ENCODE peak calls at places on chromosomes 11 and 22, in nine cellular contexts. T, V, O, A, I, Q, U, R and N are unnamed samples. For H3K27me3, the result is how much of the 10 kb centered on the place peaks cover.

GRCh38 chr22:43625242-43625641 is 186.9 kb downstream of the EFCAB6 start:
- DNase-seq in T (no peak), V (no peak), O (no peak), A (no peak), I (no peak), Q (no peak), U (no peak), R (no peak), N (no peak)

GRCh38 chr11:833114-833791 is 501 bp downstream of the CD151 start:
- DNase-seq in T (no peak), V (no peak), O (no peak), A (peak), I (no peak), Q (no peak), U (peak), R (no peak), N (peak)

GRCh38 chr11:121687961-121688566 is 235.3 kb upstream of the SORL1-AS1 start:
- DNase-seq in T (peak), V (no peak), O (no peak), A (no peak), I (no peak), Q (peak), U (no peak), R (peak), N (no peak)

GRCh38 chr11:65102142-65103095 is 6.4 kb downstream of the VPS51 start:
- DNase-seq in T (no peak), V (no peak), O (no peak), A (no peak), I (no peak), Q (no peak), U (no peak), R (no peak), N (no peak)

GRCh38 chr22:44380716-44381500 is 68.2 kb upstream of the SHISAL1 start:
- DNase-seq in T (no peak), V (no peak), O (no peak), A (no peak), I (no peak), Q (no peak), U (no peak), R (no peak), N (no peak)

GRCh38 chr22:37060801-37061610 is 9.5 kb downstream of the KCTD17 start:
- DNase-seq in T (no peak), V (no peak), O (no peak), A (no peak), I (no peak), Q (no peak), U (no peak), R (no peak), N (no peak)

GRCh38 chr11:44659641-44660040 is 67.1 kb upstream of the TSPAN18 start:
- DNase-seq in T (no peak), V (no peak), O (peak), A (peak), I (peak), Q (peak), U (peak), R (no peak), N (no peak)

GRCh38 chr22:24156146-24156914 is 25.0 kb upstream of the SUSD2 start:
- DNase-seq in T (no peak), V (no peak), O (peak), A (no peak), I (no peak), Q (peak), U (peak), R (no peak), N (peak)

GRCh38 chr22:22395230-22395629 is 113.3 kb downstream of the ZNF280B start:
- DNase-seq in T (no peak), V (no peak), O (no peak), A (no peak), I (no peak), Q (no peak), U (no peak), R (no peak), N (no peak)

GRCh38 chr22:50540352-50540751 is 5.3 kb upstream of the KLHDC7B start:
- DNase-seq in T (no peak), V (no peak), O (no peak), A (no peak), I (no peak), Q (no peak), U (no peak), R (no peak), N (no peak)

GRCh38 chr22:50271519-50271970 is 1.4 kb upstream of the MAPK11 start:
- DNase-seq in T (no peak), V (no peak), O (peak), A (peak), I (no peak), Q (peak), U (peak), R (peak), N (peak)

GRCh38 chr11:67627788-67628624 is 1.7 kb downstream of the NUDT8 start:
- DNase-seq in T (no peak), V (peak), O (no peak), A (peak), I (no peak), Q (no peak), U (no peak), R (peak), N (no peak)

GRCh38 chr11:2209900-2210321 is 38.3 kb upstream of the TH start:
- DNase-seq in T (no peak), V (no peak), O (no peak), A (peak), I (no peak), Q (peak), U (no peak), R (no peak), N (no peak)

GRCh38 chr11:125351868-125352250 is 144.2 kb downstream of the FEZ1 start:
- DNase-seq in T (no peak), V (no peak), O (no peak), A (no peak), I (no peak), Q (no peak), U (no peak), R (no peak), N (no peak)

GRCh38 chr22:38681784-38682335 is at the start of gene TOMM22:
- DNase-seq in T (no peak), V (peak), O (peak), A (peak), I (peak), Q (peak), U (peak), R (peak), N (peak)

GRCh38 chr11:65505434-65506315 is 6.8 kb downstream of the MALAT1 start:
- DNase-seq in T (no peak), V (no peak), O (peak), A (no peak), I (no peak), Q (no peak), U (no peak), R (peak), N (peak)

GRCh38 chr11:1371026-1371325 is 18.8 kb upstream of the BRSK2 start:
- DNase-seq in T (no peak), V (no peak), O (no peak), A (no peak), I (no peak), Q (no peak), U (no peak), R (no peak), N (no peak)

GRCh38 chr11:37286890-37287289 is 688.9 kb upstream of the RAG2 start:
- DNase-seq in T (no peak), V (no peak), O (no peak), A (no peak), I (no peak), Q (no peak), U (no peak), R (no peak), N (no peak)

GRCh38 chr22:24428751-24429410 is 1.5 kb downstream of the ADORA2A start:
- DNase-seq in T (no peak), V (no peak), O (no peak), A (no peak), I (no peak), Q (no peak), U (no peak), R (no peak), N (no peak)

GRCh38 chr22:39932918-39933649 is 27.1 kb upstream of the TMA7B start:
- DNase-seq in T (no peak), V (no peak), O (no peak), A (no peak), I (no peak), Q (no peak), U (peak), R (peak), N (peak)

GRCh38 chr11:36218283-36218921 is 70.8 kb downstream of the COMMD9 start:
- DNase-seq in T (no peak), V (no peak), O (no peak), A (no peak), I (no peak), Q (no peak), U (no peak), R (no peak), N (no peak)

GRCh38 chr22:28016781-28017557 is 97.9 kb upstream of the PITPNB start:
- DNase-seq in T (no peak), V (peak), O (no peak), A (peak), I (no peak), Q (no peak), U (peak), R (no peak), N (no peak)

GRCh38 chr11:77127969-77128691 is at the start of gene MYO7A:
- DNase-seq in T (no peak), V (no peak), O (peak), A (peak), I (no peak), Q (peak), U (peak), R (peak), N (no peak)

GRCh38 chr11:123064268-123064657 is 2.3 kb upstream of the HSPA8 start:
- DNase-seq in T (no peak), V (no peak), O (no peak), A (no peak), I (no peak), Q (no peak), U (no peak), R (no peak), N (no peak)

GRCh38 chr11:117075186-117075585 is 23.0 kb downstream of the SIK3 start:
- DNase-seq in T (no peak), V (no peak), O (no peak), A (no peak), I (no peak), Q (no peak), U (no peak), R (no peak), N (no peak)

GRCh38 chr11:126637800-126638175 is 282.3 kb downstream of the ST3GAL4 start:
- DNase-seq in T (peak), V (no peak), O (no peak), A (no peak), I (no peak), Q (no peak), U (no peak), R (peak), N (no peak)

GRCh38 chr22:31927562-31927961 is 16.8 kb upstream of the YWHAH start:
- DNase-seq in T (no peak), V (no peak), O (no peak), A (no peak), I (no peak), Q (no peak), U (no peak), R (no peak), N (no peak)

GRCh38 chr11:65530157-65530496 is 5.2 kb downstream of the SCYL1 start:
- DNase-seq in T (no peak), V (no peak), O (no peak), A (no peak), I (no peak), Q (no peak), U (no peak), R (peak), N (no peak)

GRCh38 chr11:17117262-17117661 is 39.8 kb upstream of the RPS13 start:
- DNase-seq in T (no peak), V (no peak), O (no peak), A (no peak), I (no peak), Q (no peak), U (no peak), R (no peak), N (no peak)

GRCh38 chr11:95768521-95768920 is 21.1 kb downstream of the FAM76B start:
- DNase-seq in T (no peak), V (no peak), O (no peak), A (no peak), I (no peak), Q (no peak), U (no peak), R (peak), N (no peak)

GRCh38 chr22:44051961-44052360 is 27.9 kb downstream of the PARVB start:
- DNase-seq in T (no peak), V (no peak), O (no peak), A (no peak), I (no peak), Q (no peak), U (no peak), R (peak), N (no peak)

GRCh38 chr11:78884761-78885160 is 310.1 kb upstream of the NARS2 start:
- DNase-seq in T (no peak), V (no peak), O (no peak), A (no peak), I (no peak), Q (no peak), U (no peak), R (no peak), N (no peak)
- H3K27me3 ChIP-seq in T (under half), V (under half), O (under half), A (under half), I (under half), Q (under half), U (under half), R (under half), N (under half)

DNA sequence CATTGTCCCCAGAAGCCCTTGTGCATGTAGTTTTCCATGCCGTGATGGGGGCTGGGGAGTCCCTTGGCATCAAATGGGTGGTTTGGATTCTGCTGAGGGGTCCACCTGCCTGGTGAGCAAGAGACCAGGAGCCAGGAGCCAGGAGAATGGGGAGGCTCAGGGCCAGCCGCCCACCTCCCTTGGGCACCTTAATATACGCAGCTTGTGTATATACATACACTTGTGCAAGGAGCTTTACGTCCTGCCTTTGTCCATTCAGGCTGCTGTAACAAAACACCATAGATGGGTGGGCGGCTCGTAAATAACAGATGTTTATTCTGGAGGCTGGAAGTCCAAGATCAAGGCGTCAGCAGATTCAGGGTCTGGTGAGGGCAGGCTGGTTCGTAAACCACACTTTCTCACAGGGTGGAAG is 62.5 kb downstream of the SMIM38 start:
- DNase-seq in T (no peak), V (no peak), O (no peak), A (no peak), I (no peak), Q (peak), U (no peak), R (no peak), N (no peak)
- H3K4me3 ChIP-seq in T (no peak), V (no peak), O (no peak), A (no peak), I (no peak), Q (no peak), U (no peak), R (no peak), N (no peak)

DNA sequence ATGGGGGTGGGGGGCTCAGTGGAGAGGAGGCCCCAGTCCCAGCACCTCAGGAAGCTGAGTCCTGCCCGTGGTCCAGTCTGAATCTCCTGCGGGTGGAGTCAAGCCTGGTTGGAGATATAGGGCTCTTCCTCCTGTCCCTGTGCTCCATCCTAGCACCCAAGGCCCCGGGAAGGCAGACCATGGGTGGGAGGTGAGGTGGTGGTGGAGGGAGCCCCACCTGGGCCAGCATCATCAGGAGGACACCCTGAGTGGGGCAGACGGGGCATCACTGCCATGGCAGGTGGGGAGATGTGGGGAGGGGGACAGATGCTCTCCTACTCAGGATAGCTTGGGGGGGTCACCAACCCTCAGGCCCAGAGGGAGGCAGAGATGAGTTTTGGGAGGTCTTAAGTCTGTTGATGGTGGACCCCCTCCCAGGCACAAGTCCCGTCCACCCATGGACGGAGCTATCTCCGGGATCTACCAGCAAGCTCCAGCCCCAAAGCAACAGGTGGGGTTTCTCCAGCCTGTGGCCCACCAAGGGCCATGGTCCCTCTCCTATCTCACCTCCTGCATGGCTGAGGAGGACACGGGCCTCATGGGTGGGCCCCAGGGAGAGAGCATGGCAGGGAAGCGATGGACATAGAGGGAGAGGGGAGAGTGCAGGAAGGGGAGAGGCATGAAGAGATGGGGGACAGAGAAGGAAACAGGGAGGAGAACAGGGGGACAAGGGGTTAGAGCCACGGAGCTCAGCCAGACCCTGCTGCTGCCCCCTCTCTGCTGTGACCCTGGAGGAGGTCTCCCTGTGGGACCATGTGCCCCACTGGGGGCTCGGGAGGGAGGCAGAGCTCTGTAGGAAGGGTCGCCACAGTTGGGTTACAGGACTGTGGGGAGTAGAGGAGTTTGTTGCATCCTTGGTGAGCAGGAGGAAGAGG is 1.3 kb downstream of the MRGPRE start:
- DNase-seq in T (no peak), V (no peak), O (no peak), A (no peak), I (no peak), Q (no peak), U (no peak), R (no peak), N (no peak)
- H3K27me3 ChIP-seq in T (under half), V (under half), O (under half), A (under half), I (under half), Q (under half), U (under half), R (under half), N (under half)

DNA sequence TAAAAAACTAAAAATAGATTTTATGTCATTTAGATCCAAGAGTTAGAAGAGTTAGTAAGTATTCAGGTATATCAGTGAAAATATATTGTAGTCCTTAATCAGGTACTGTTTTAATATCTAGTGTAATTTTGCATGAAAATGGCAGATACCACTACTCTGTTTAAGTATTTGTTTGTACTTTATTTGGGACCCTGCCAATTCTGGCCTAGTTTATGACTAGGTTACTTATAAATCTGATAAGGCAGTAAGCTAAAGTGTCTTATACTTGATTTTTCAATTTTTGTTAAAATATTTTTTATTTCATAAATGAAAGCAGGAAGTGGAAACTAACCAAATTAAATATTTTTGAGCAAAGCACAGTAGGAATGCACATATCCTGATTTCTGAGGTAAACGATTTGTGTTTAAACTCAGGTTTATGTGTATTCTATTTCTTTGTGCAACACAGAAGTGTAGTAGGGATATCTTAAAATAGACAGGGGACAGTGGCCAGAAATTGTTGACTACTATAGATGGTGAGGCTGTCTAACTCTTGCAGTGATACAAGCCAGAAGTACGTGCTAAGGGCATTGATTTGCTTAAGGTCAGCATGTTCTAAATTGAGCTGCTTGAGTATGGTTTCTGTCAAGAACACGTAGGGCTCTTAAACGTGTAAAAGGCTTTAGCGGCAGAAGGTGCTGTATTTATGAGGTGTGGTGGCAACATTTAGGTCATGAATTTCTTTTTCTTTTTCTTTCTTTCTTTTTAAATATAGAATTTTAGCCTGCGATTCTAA is 34.0 kb downstream of the HIPK3 start:
- DNase-seq in T (no peak), V (no peak), O (no peak), A (no peak), I (peak), Q (no peak), U (no peak), R (no peak), N (no peak)
- H3K4me3 ChIP-seq in T (no peak), V (no peak), O (peak), A (no peak), I (peak), Q (no peak), U (no peak), R (no peak), N (no peak)

DNA sequence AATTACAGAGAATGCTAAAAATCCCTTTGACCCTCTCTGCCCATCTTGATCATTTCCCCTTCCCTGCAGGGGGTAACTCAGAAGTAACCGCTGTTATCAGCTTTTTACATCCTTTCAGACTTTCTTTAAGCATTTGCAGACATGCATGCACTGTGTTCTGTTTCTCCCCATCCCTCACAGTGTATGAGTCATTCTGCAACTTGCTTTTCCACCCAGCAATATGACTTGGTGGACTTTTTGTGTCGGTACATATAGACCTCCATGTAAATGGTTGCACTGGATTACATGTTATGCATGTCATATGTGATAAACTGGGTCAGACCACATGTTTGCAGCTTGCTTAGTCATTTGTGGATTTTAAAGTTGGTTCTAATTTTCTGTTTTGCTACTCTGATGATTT is 87.7 kb upstream of the NECTIN1 start:
- DNase-seq in T (no peak), V (no peak), O (no peak), A (no peak), I (no peak), Q (no peak), U (no peak), R (peak), N (no peak)
- H3K27me3 ChIP-seq in T (under half), V (under half), O (under half), A (under half), I (under half), Q (under half), U (under half), R (under half), N (under half)

DNA sequence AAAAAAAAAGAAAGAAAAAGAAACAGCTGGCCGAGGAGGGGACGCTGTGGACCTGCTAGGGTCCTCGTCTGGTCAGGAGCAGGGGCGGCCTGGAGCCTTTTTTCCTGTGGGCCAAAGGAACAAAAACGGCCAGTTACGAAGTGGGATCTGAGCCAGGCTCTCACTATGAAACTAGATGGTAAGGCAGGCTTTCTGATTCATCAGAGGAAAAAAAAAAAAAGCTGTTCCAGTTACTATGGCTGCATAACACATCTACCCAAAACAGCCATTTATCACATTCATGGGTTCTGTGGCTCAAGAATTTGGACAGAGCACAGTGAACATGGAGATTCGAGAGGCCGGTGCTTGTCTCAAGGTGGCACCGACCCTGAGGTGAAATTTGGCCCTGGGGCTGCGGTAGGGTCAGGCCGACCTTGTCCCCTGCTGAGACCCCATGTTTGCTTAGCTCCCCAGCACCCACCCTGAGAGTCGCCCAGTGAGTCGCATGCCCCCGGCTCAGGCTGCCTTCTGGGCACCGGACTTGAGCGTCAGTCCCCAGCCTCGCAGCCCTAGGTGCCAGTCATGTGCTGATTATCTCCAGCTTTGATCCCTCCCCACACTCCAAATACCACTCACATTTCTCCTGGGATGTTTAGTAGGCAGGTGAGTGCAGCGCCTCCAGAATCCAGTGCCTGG is 34.2 kb downstream of the MRGPRD start:
- DNase-seq in T (peak), V (no peak), O (no peak), A (peak), I (no peak), Q (no peak), U (no peak), R (no peak), N (no peak)
- H3K4me3 ChIP-seq in T (no peak), V (no peak), O (no peak), A (no peak), I (no peak), Q (no peak), U (no peak), R (no peak), N (no peak)